ENCODE peak calls at places on chromosomes 2 and 18, in eight cellular contexts. One of them, this sample, is unnamed. For H3K4me1, the result is how much of the 10 kb centered on the place peaks cover.

GRCh38 chr2:57407742-57408343 is 638.8 kb upstream of the VRK2 start:
- DNase-seq in neural progenitor cell: peak
- DNase-seq in A549: no peak
- DNase-seq in tibial artery: no peak
- DNase-seq in fibroblast of lung: no peak
- DNase-seq in mammary epithelial cell: no peak
- DNase-seq in IMR-90: no peak
- DNase-seq in thyroid gland: no peak
- DNase-seq in this sample: no peak

GRCh38 chr2:172248381-172249173 is 145.9 kb upstream of the DLX2 start:
- DNase-seq in fibroblast of lung: peak
- DNase-seq in IMR-90: peak
- DNase-seq in mammary epithelial cell: peak
- DNase-seq in thyroid gland: no peak
- DNase-seq in A549: no peak
- DNase-seq in tibial artery: no peak
- DNase-seq in neural progenitor cell: peak
- DNase-seq in this sample: no peak

GRCh38 chr2:231134910-231135650 is 10.2 kb upstream of the HTR2B start:
- DNase-seq in neural progenitor cell: no peak
- DNase-seq in mammary epithelial cell: no peak
- DNase-seq in A549: no peak
- DNase-seq in thyroid gland: no peak
- DNase-seq in IMR-90: no peak
- DNase-seq in fibroblast of lung: no peak
- DNase-seq in tibial artery: no peak
- DNase-seq in this sample: no peak

GRCh38 chr2:134120160-134120717 is 133.6 kb upstream of the MGAT5 start:
- DNase-seq in neural progenitor cell: peak
- DNase-seq in thyroid gland: peak
- DNase-seq in mammary epithelial cell: no peak
- DNase-seq in fibroblast of lung: no peak
- DNase-seq in tibial artery: no peak
- DNase-seq in IMR-90: no peak
- DNase-seq in A549: no peak
- DNase-seq in this sample: no peak

GRCh38 chr18:363327-364115 is 95.7 kb upstream of the THOC1 start:
- DNase-seq in A549: no peak
- DNase-seq in tibial artery: no peak
- DNase-seq in IMR-90: peak
- DNase-seq in neural progenitor cell: no peak
- DNase-seq in fibroblast of lung: peak
- DNase-seq in mammary epithelial cell: no peak
- DNase-seq in thyroid gland: no peak
- DNase-seq in this sample: no peak

GRCh38 chr18:6757966-6758365 is 28.4 kb downstream of the ARHGAP28 start:
- DNase-seq in tibial artery: no peak
- DNase-seq in fibroblast of lung: peak
- DNase-seq in IMR-90: peak
- DNase-seq in A549: no peak
- DNase-seq in mammary epithelial cell: no peak
- DNase-seq in thyroid gland: no peak
- DNase-seq in neural progenitor cell: no peak
- DNase-seq in this sample: no peak

GRCh38 chr2:45946023-45946422 is 294.5 kb downstream of the PRKCE start:
- DNase-seq in IMR-90: peak
- DNase-seq in mammary epithelial cell: peak
- DNase-seq in fibroblast of lung: peak
- DNase-seq in A549: no peak
- DNase-seq in thyroid gland: no peak
- DNase-seq in neural progenitor cell: no peak
- DNase-seq in tibial artery: no peak
- DNase-seq in this sample: no peak

GRCh38 chr2:14270036-14270582 is 362.4 kb upstream of the LRATD1 start:
- DNase-seq in fibroblast of lung: no peak
- DNase-seq in mammary epithelial cell: no peak
- DNase-seq in IMR-90: no peak
- DNase-seq in neural progenitor cell: no peak
- DNase-seq in thyroid gland: no peak
- DNase-seq in tibial artery: no peak
- DNase-seq in A549: no peak
- DNase-seq in this sample: no peak

GRCh38 chr2:128304715-128305554 is 13.7 kb downstream of the HS6ST1 start:
- DNase-seq in IMR-90: peak
- DNase-seq in tibial artery: no peak
- DNase-seq in mammary epithelial cell: peak
- DNase-seq in neural progenitor cell: peak
- DNase-seq in thyroid gland: peak
- DNase-seq in fibroblast of lung: peak
- DNase-seq in A549: no peak
- DNase-seq in this sample: peak

GRCh38 chr2:33209976-33210375 is 263.2 kb downstream of the LTBP1 start:
- DNase-seq in IMR-90: peak
- DNase-seq in tibial artery: no peak
- DNase-seq in A549: no peak
- DNase-seq in neural progenitor cell: no peak
- DNase-seq in mammary epithelial cell: no peak
- DNase-seq in fibroblast of lung: peak
- DNase-seq in thyroid gland: no peak
- DNase-seq in this sample: no peak

GRCh38 chr18:58058720-58059119 is 14.7 kb downstream of the NEDD4L start:
- DNase-seq in mammary epithelial cell: peak
- DNase-seq in A549: no peak
- DNase-seq in fibroblast of lung: peak
- DNase-seq in IMR-90: peak
- DNase-seq in thyroid gland: no peak
- DNase-seq in neural progenitor cell: no peak
- DNase-seq in tibial artery: no peak
- DNase-seq in this sample: no peak

GRCh38 chr18:42414756-42415454 is 459.9 kb downstream of the PIK3C3 start:
- DNase-seq in mammary epithelial cell: peak
- DNase-seq in IMR-90: no peak
- DNase-seq in A549: no peak
- DNase-seq in thyroid gland: no peak
- DNase-seq in fibroblast of lung: peak
- DNase-seq in neural progenitor cell: no peak
- DNase-seq in tibial artery: peak
- DNase-seq in this sample: no peak

GRCh38 chr2:49251766-49252165 is 97.5 kb upstream of the FSHR start:
- DNase-seq in tibial artery: no peak
- DNase-seq in IMR-90: peak
- DNase-seq in mammary epithelial cell: no peak
- DNase-seq in thyroid gland: no peak
- DNase-seq in fibroblast of lung: peak
- DNase-seq in neural progenitor cell: no peak
- DNase-seq in A549: no peak
- DNase-seq in this sample: no peak

GRCh38 chr2:162478721-162479129 is 134.8 kb downstream of the GCA start:
- DNase-seq in A549: no peak
- DNase-seq in mammary epithelial cell: peak
- DNase-seq in fibroblast of lung: peak
- DNase-seq in neural progenitor cell: no peak
- DNase-seq in thyroid gland: no peak
- DNase-seq in IMR-90: no peak
- DNase-seq in tibial artery: no peak
- DNase-seq in this sample: no peak

GRCh38 chr18:48068916-48069445 is 138.5 kb upstream of the SMAD2 start:
- DNase-seq in mammary epithelial cell: peak
- DNase-seq in IMR-90: no peak
- DNase-seq in thyroid gland: no peak
- DNase-seq in fibroblast of lung: no peak
- DNase-seq in A549: no peak
- DNase-seq in neural progenitor cell: no peak
- DNase-seq in tibial artery: no peak
- DNase-seq in this sample: no peak

GRCh38 chr18:56982756-56983155 is 164.1 kb upstream of the BOD1L2 start:
- DNase-seq in tibial artery: no peak
- DNase-seq in fibroblast of lung: no peak
- DNase-seq in thyroid gland: no peak
- DNase-seq in neural progenitor cell: no peak
- DNase-seq in IMR-90: no peak
- DNase-seq in mammary epithelial cell: no peak
- DNase-seq in A549: no peak
- DNase-seq in this sample: no peak

GRCh38 chr2:159506179-159506578 is 110.2 kb downstream of the BAZ2B start:
- DNase-seq in neural progenitor cell: no peak
- DNase-seq in IMR-90: no peak
- DNase-seq in fibroblast of lung: no peak
- DNase-seq in tibial artery: no peak
- DNase-seq in thyroid gland: no peak
- DNase-seq in mammary epithelial cell: no peak
- DNase-seq in A549: no peak
- DNase-seq in this sample: no peak

DNA sequence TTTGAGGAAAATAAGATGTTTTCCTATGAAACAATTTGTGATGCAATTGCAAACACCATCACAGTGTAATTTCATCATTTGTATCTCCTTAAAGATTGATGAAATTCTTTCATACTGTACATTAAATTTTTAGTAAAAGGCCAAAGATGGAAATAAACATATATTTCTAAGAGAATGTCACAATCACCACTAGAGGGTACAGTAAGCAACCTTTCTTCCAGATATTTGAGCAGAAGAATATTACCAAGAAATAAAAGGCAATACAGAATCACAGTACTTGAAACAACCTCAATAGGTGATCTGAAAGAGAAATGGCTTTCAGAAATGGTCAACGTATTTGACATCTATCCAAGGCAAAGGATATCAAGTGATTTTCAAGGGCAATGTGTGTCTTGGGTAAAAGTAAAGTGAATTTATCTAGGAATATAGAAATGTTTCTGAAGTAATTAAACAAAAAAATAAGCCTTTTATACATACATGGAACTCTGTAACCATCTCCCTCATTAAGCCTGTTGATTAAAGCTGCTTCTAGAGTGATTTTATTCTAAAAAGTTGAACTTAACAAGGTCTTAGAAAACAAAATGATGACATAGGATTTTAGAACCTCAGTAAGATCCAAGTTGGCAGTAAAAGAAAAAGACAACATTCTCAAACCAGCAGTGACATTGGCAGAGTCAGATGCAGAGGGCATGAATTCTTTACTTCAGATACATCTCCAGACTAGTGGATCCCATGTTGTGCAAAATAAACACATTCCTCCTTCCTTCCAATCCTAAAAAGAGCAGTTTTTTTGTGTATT is 90.3 kb upstream of the SESTD1 start:
- DNase-seq in neural progenitor cell: no peak
- DNase-seq in mammary epithelial cell: no peak
- DNase-seq in fibroblast of lung: no peak
- DNase-seq in thyroid gland: no peak
- DNase-seq in IMR-90: peak
- DNase-seq in tibial artery: no peak
- DNase-seq in A549: no peak
- DNase-seq in this sample: no peak
- TF ChIP-seq CTCF in neural progenitor cell: peak
- TF ChIP-seq CTCF in mammary epithelial cell: peak
- TF ChIP-seq CTCF in fibroblast of lung: no peak
- TF ChIP-seq CTCF in thyroid gland: no peak
- TF ChIP-seq CTCF in IMR-90: peak
- TF ChIP-seq CTCF in tibial artery: no peak
- TF ChIP-seq CTCF in A549: peak
- TF ChIP-seq CTCF in this sample: peak

GRCh38 chr2:241878007-241878970 is 8.8 kb downstream of the RTP5 start:
- DNase-seq in IMR-90: peak
- DNase-seq in neural progenitor cell: peak
- DNase-seq in mammary epithelial cell: peak
- DNase-seq in thyroid gland: peak
- DNase-seq in fibroblast of lung: peak
- DNase-seq in A549: peak
- DNase-seq in tibial artery: peak
- DNase-seq in this sample: peak

GRCh38 chr2:241877197-241877685 is 7.7 kb downstream of the RTP5 start:
- DNase-seq in neural progenitor cell: no peak
- DNase-seq in tibial artery: no peak
- DNase-seq in mammary epithelial cell: no peak
- DNase-seq in fibroblast of lung: no peak
- DNase-seq in thyroid gland: no peak
- DNase-seq in IMR-90: no peak
- DNase-seq in A549: no peak
- DNase-seq in this sample: peak

GRCh38 chr2:241879326-241879725 is 9.8 kb downstream of the RTP5 start:
- DNase-seq in tibial artery: no peak
- DNase-seq in A549: no peak
- DNase-seq in IMR-90: no peak
- DNase-seq in thyroid gland: no peak
- DNase-seq in mammary epithelial cell: no peak
- DNase-seq in neural progenitor cell: no peak
- DNase-seq in fibroblast of lung: no peak
- DNase-seq in this sample: no peak

GRCh38 chr2:241874277-241874925 is 4.9 kb downstream of the RTP5 start:
- DNase-seq in thyroid gland: no peak
- DNase-seq in neural progenitor cell: no peak
- DNase-seq in IMR-90: no peak
- DNase-seq in tibial artery: no peak
- DNase-seq in fibroblast of lung: no peak
- DNase-seq in A549: no peak
- DNase-seq in mammary epithelial cell: no peak
- DNase-seq in this sample: no peak

GRCh38 chr2:241876528-241877196 is 7.1 kb downstream of the RTP5 start:
- DNase-seq in IMR-90: no peak
- DNase-seq in thyroid gland: no peak
- DNase-seq in tibial artery: no peak
- DNase-seq in mammary epithelial cell: no peak
- DNase-seq in neural progenitor cell: no peak
- DNase-seq in A549: no peak
- DNase-seq in fibroblast of lung: no peak
- DNase-seq in this sample: peak
- H3K4me1 ChIP-seq in IMR-90: under half
- H3K4me1 ChIP-seq in thyroid gland: under half
- H3K4me1 ChIP-seq in tibial artery: under half
- H3K4me1 ChIP-seq in mammary epithelial cell: under half
- H3K4me1 ChIP-seq in neural progenitor cell: under half
- H3K4me1 ChIP-seq in A549: under half
- H3K4me1 ChIP-seq in fibroblast of lung: under half
- H3K4me1 ChIP-seq in this sample: under half

DNA sequence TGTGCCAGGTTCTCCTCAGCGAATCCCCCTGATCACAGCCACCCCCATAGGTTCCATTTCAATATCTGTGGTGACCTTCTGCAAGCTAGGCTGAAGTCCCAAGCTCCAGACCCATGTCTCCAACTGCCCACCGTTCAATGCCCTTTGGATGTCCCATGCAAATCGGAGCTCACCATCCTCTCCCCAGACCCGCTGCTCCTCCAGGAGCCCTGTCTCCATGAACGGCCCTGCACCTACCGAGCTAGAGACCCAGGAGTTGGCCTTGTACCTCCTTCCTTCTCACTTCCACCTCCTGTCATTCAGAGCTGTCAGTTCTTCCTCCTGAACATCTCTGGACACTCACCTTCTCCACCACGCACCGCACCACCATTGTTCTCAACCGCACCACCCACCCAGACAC is 1.0 kb upstream of the FAHD2A start:
- DNase-seq in IMR-90: no peak
- DNase-seq in tibial artery: no peak
- DNase-seq in A549: no peak
- DNase-seq in fibroblast of lung: no peak
- DNase-seq in neural progenitor cell: no peak
- DNase-seq in mammary epithelial cell: no peak
- DNase-seq in thyroid gland: no peak
- DNase-seq in this sample: no peak
- H3K4me3 ChIP-seq in IMR-90: peak
- H3K4me3 ChIP-seq in tibial artery: peak
- H3K4me3 ChIP-seq in A549: peak
- H3K4me3 ChIP-seq in fibroblast of lung: peak
- H3K4me3 ChIP-seq in neural progenitor cell: peak
- H3K4me3 ChIP-seq in mammary epithelial cell: peak
- H3K4me3 ChIP-seq in thyroid gland: peak
- H3K4me3 ChIP-seq in this sample: peak

GRCh38 chr2:64865831-64866146 is 123.4 kb upstream of the SLC1A4 start:
- DNase-seq in IMR-90: no peak
- DNase-seq in thyroid gland: no peak
- DNase-seq in mammary epithelial cell: no peak
- DNase-seq in fibroblast of lung: no peak
- DNase-seq in tibial artery: peak
- DNase-seq in A549: no peak
- DNase-seq in neural progenitor cell: no peak
- DNase-seq in this sample: no peak
- TF ChIP-seq CTCF in IMR-90: no peak
- TF ChIP-seq CTCF in thyroid gland: no peak
- TF ChIP-seq CTCF in mammary epithelial cell: no peak
- TF ChIP-seq CTCF in fibroblast of lung: peak
- TF ChIP-seq CTCF in tibial artery: peak
- TF ChIP-seq CTCF in A549: peak
- TF ChIP-seq CTCF in neural progenitor cell: no peak
- TF ChIP-seq CTCF in this sample: no peak